ENCODE peak calls at places on chromosomes 11 and 22, in ten cellular contexts. One of them, this sample, is unnamed.

GRCh38 chr11:8631395-8632110 is 37.5 kb upstream of the STK33 start:
- DNase-seq in GM23338: no peak
- DNase-seq in upper lobe of left lung: no peak
- DNase-seq in prostate gland: no peak
- DNase-seq in suprapubic skin: no peak
- DNase-seq in stomach: no peak
- DNase-seq in sigmoid colon: no peak
- DNase-seq in SK-N-SH: no peak
- DNase-seq in HepG2: no peak
- DNase-seq in breast epithelium: no peak
- DNase-seq in this sample: no peak

GRCh38 chr11:80241766-80242165 is 800.9 kb upstream of the TENM4 start:
- DNase-seq in SK-N-SH: no peak
- DNase-seq in breast epithelium: no peak
- DNase-seq in sigmoid colon: no peak
- DNase-seq in upper lobe of left lung: no peak
- DNase-seq in HepG2: no peak
- DNase-seq in prostate gland: no peak
- DNase-seq in GM23338: no peak
- DNase-seq in stomach: no peak
- DNase-seq in suprapubic skin: no peak
- DNase-seq in this sample: no peak

GRCh38 chr11:125931116-125931515 is 14.7 kb upstream of the VSIG10L2 start:
- DNase-seq in sigmoid colon: no peak
- DNase-seq in GM23338: no peak
- DNase-seq in suprapubic skin: no peak
- DNase-seq in stomach: no peak
- DNase-seq in breast epithelium: no peak
- DNase-seq in prostate gland: no peak
- DNase-seq in HepG2: no peak
- DNase-seq in upper lobe of left lung: no peak
- DNase-seq in SK-N-SH: no peak
- DNase-seq in this sample: no peak

GRCh38 chr11:34065505-34066203 is 14.1 kb downstream of the CAPRIN1 start:
- DNase-seq in GM23338: peak; percentile 62
- DNase-seq in SK-N-SH: no peak
- DNase-seq in suprapubic skin: no peak
- DNase-seq in upper lobe of left lung: no peak
- DNase-seq in HepG2: no peak
- DNase-seq in breast epithelium: no peak
- DNase-seq in sigmoid colon: no peak
- DNase-seq in prostate gland: no peak
- DNase-seq in stomach: no peak
- DNase-seq in this sample: no peak

GRCh38 chr11:111697910-111698309 is 68.3 kb downstream of the PPP2R1B start:
- DNase-seq in upper lobe of left lung: no peak
- DNase-seq in HepG2: no peak
- DNase-seq in suprapubic skin: no peak
- DNase-seq in GM23338: no peak
- DNase-seq in breast epithelium: no peak
- DNase-seq in sigmoid colon: no peak
- DNase-seq in prostate gland: no peak
- DNase-seq in stomach: no peak
- DNase-seq in SK-N-SH: no peak
- DNase-seq in this sample: no peak

GRCh38 chr11:132895340-132895739 is 637.0 kb downstream of the OPCML start:
- DNase-seq in SK-N-SH: no peak
- DNase-seq in breast epithelium: no peak
- DNase-seq in sigmoid colon: no peak
- DNase-seq in suprapubic skin: no peak
- DNase-seq in GM23338: no peak
- DNase-seq in upper lobe of left lung: no peak
- DNase-seq in stomach: no peak
- DNase-seq in HepG2: no peak
- DNase-seq in prostate gland: no peak
- DNase-seq in this sample: no peak

GRCh38 chr11:77412814-77413213 is 61.1 kb downstream of the PAK1 start:
- DNase-seq in suprapubic skin: no peak
- DNase-seq in SK-N-SH: no peak
- DNase-seq in HepG2: no peak
- DNase-seq in upper lobe of left lung: no peak
- DNase-seq in GM23338: peak; percentile 24
- DNase-seq in sigmoid colon: no peak
- DNase-seq in stomach: no peak
- DNase-seq in breast epithelium: no peak
- DNase-seq in prostate gland: no peak
- DNase-seq in this sample: no peak

GRCh38 chr11:125215951-125216350 is 51.4 kb downstream of the PKNOX2 start:
- DNase-seq in HepG2: no peak
- DNase-seq in breast epithelium: no peak
- DNase-seq in upper lobe of left lung: no peak
- DNase-seq in GM23338: no peak
- DNase-seq in suprapubic skin: no peak
- DNase-seq in prostate gland: no peak
- DNase-seq in sigmoid colon: no peak
- DNase-seq in stomach: no peak
- DNase-seq in SK-N-SH: no peak
- DNase-seq in this sample: no peak

GRCh38 chr11:68792400-68792955 is 41.2 kb upstream of the TESMIN start:
- DNase-seq in GM23338: no peak
- DNase-seq in sigmoid colon: no peak
- DNase-seq in suprapubic skin: no peak
- DNase-seq in breast epithelium: no peak
- DNase-seq in HepG2: no peak
- DNase-seq in SK-N-SH: no peak
- DNase-seq in upper lobe of left lung: no peak
- DNase-seq in prostate gland: no peak
- DNase-seq in stomach: no peak
- DNase-seq in this sample: no peak

GRCh38 chr11:6932150-6932549 is 5.9 kb downstream of the ZNF215 start:
- DNase-seq in suprapubic skin: no peak
- DNase-seq in GM23338: no peak
- DNase-seq in HepG2: no peak
- DNase-seq in stomach: no peak
- DNase-seq in sigmoid colon: no peak
- DNase-seq in upper lobe of left lung: no peak
- DNase-seq in breast epithelium: no peak
- DNase-seq in prostate gland: no peak
- DNase-seq in SK-N-SH: no peak
- DNase-seq in this sample: no peak

GRCh38 chr22:49770454-49771265 is 57.0 kb downstream of the BRD1 start:
- DNase-seq in breast epithelium: no peak
- DNase-seq in upper lobe of left lung: no peak
- DNase-seq in stomach: no peak
- DNase-seq in HepG2: no peak
- DNase-seq in prostate gland: no peak
- DNase-seq in GM23338: no peak
- DNase-seq in sigmoid colon: peak; percentile 61
- DNase-seq in suprapubic skin: no peak
- DNase-seq in SK-N-SH: no peak
- DNase-seq in this sample: no peak

GRCh38 chr11:94740083-94740974 is 27.8 kb upstream of the AMOTL1 start:
- DNase-seq in prostate gland: peak; percentile 45
- DNase-seq in breast epithelium: peak; percentile 34
- DNase-seq in HepG2: no peak
- DNase-seq in suprapubic skin: peak; percentile 79
- DNase-seq in sigmoid colon: peak; percentile 85
- DNase-seq in stomach: no peak
- DNase-seq in GM23338: peak; percentile 70
- DNase-seq in upper lobe of left lung: no peak
- DNase-seq in SK-N-SH: peak; percentile 89
- DNase-seq in this sample: peak; percentile 24

GRCh38 chr11:131975624-131976420 is 605.4 kb downstream of the NTM start:
- DNase-seq in GM23338: no peak
- DNase-seq in sigmoid colon: no peak
- DNase-seq in upper lobe of left lung: no peak
- DNase-seq in stomach: no peak
- DNase-seq in prostate gland: no peak
- DNase-seq in suprapubic skin: no peak
- DNase-seq in SK-N-SH: no peak
- DNase-seq in HepG2: no peak
- DNase-seq in breast epithelium: no peak
- DNase-seq in this sample: no peak

GRCh38 chr11:130071211-130071712 is 1.6 kb downstream of the APLP2 start:
- DNase-seq in suprapubic skin: no peak
- DNase-seq in stomach: no peak
- DNase-seq in HepG2: peak; percentile 13
- DNase-seq in sigmoid colon: no peak
- DNase-seq in SK-N-SH: no peak
- DNase-seq in upper lobe of left lung: peak; percentile 55
- DNase-seq in breast epithelium: no peak
- DNase-seq in prostate gland: no peak
- DNase-seq in GM23338: no peak
- DNase-seq in this sample: no peak

GRCh38 chr22:43441751-43442150 is 29.9 kb downstream of the MPPED1 start:
- DNase-seq in breast epithelium: no peak
- DNase-seq in upper lobe of left lung: no peak
- DNase-seq in suprapubic skin: no peak
- DNase-seq in prostate gland: no peak
- DNase-seq in HepG2: no peak
- DNase-seq in stomach: no peak
- DNase-seq in sigmoid colon: no peak
- DNase-seq in SK-N-SH: no peak
- DNase-seq in GM23338: no peak
- DNase-seq in this sample: no peak

GRCh38 chr11:133029096-133029495 is 503.2 kb downstream of the OPCML start:
- DNase-seq in breast epithelium: no peak
- DNase-seq in sigmoid colon: no peak
- DNase-seq in suprapubic skin: no peak
- DNase-seq in stomach: no peak
- DNase-seq in GM23338: peak; percentile 30
- DNase-seq in upper lobe of left lung: no peak
- DNase-seq in HepG2: no peak
- DNase-seq in prostate gland: no peak
- DNase-seq in SK-N-SH: no peak
- DNase-seq in this sample: no peak

GRCh38 chr11:38416141-38416540 is 1818.1 kb upstream of the RAG2 start:
- DNase-seq in HepG2: no peak
- DNase-seq in breast epithelium: no peak
- DNase-seq in prostate gland: no peak
- DNase-seq in suprapubic skin: no peak
- DNase-seq in SK-N-SH: no peak
- DNase-seq in GM23338: no peak
- DNase-seq in stomach: no peak
- DNase-seq in upper lobe of left lung: no peak
- DNase-seq in sigmoid colon: no peak
- DNase-seq in this sample: no peak

GRCh38 chr11:62930157-62930556 is 9.0 kb upstream of the CHRM1 start:
- DNase-seq in GM23338: no peak
- DNase-seq in sigmoid colon: no peak
- DNase-seq in SK-N-SH: peak; percentile 63
- DNase-seq in HepG2: no peak
- DNase-seq in breast epithelium: no peak
- DNase-seq in prostate gland: no peak
- DNase-seq in stomach: no peak
- DNase-seq in upper lobe of left lung: no peak
- DNase-seq in suprapubic skin: no peak
- DNase-seq in this sample: no peak

GRCh38 chr22:34812631-34813030 is 253.3 kb upstream of the ISX start:
- DNase-seq in upper lobe of left lung: no peak
- DNase-seq in breast epithelium: no peak
- DNase-seq in SK-N-SH: no peak
- DNase-seq in GM23338: no peak
- DNase-seq in sigmoid colon: no peak
- DNase-seq in suprapubic skin: no peak
- DNase-seq in stomach: no peak
- DNase-seq in HepG2: no peak
- DNase-seq in prostate gland: no peak
- DNase-seq in this sample: no peak

GRCh38 chr22:37640591-37641250 is 1.3 kb downstream of the SH3BP1 start:
- DNase-seq in sigmoid colon: no peak
- DNase-seq in GM23338: no peak
- DNase-seq in breast epithelium: no peak
- DNase-seq in upper lobe of left lung: no peak
- DNase-seq in suprapubic skin: no peak
- DNase-seq in stomach: no peak
- DNase-seq in HepG2: no peak
- DNase-seq in prostate gland: peak; percentile 42
- DNase-seq in SK-N-SH: no peak
- DNase-seq in this sample: peak; percentile 54
- H3K4me3 ChIP-seq in sigmoid colon: no peak overlapping the region
- H3K4me3 ChIP-seq in GM23338: peak overlapping the region; percentile 89
- H3K4me3 ChIP-seq in breast epithelium: peak overlapping the region; percentile 79
- H3K4me3 ChIP-seq in upper lobe of left lung: peak overlapping the region; percentile 57
- H3K4me3 ChIP-seq in suprapubic skin: peak overlapping the region; percentile 75
- H3K4me3 ChIP-seq in stomach: peak overlapping the region; percentile 75
- H3K4me3 ChIP-seq in HepG2: peak overlapping the region; percentile 72
- H3K4me3 ChIP-seq in prostate gland: peak overlapping the region; percentile 57
- H3K4me3 ChIP-seq in SK-N-SH: peak overlapping the region; percentile 66
- H3K4me3 ChIP-seq in this sample: peak overlapping the region; percentile 68

DNA sequence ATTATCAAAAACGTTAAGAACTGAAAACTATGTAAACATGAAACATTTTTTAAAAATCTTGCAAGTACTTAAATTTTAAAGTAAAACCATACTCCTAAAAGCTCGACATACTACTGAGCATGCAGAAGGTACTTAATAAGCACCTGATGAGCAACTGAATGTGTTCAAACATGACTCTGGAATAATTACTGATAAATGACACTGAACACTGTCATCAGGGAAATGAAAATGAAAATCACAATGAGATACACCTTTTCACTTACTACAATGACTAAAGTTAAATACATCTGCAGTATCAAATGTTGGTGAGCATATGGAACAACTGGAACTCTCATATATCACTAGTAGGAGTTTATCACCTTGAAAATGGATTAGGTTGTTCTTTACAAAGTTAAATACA is 65.2 kb downstream of the PICALM start:
- DNase-seq in SK-N-SH: no peak
- DNase-seq in suprapubic skin: no peak
- DNase-seq in breast epithelium: no peak
- DNase-seq in stomach: no peak
- DNase-seq in HepG2: no peak
- DNase-seq in prostate gland: no peak
- DNase-seq in GM23338: no peak
- DNase-seq in sigmoid colon: no peak
- DNase-seq in upper lobe of left lung: no peak
- DNase-seq in this sample: no peak
- H3K36me3 ChIP-seq in SK-N-SH: peaks cover 71% of the 10 kb centered on the region
- H3K36me3 ChIP-seq in suprapubic skin: peaks cover 83% of the 10 kb centered on the region
- H3K36me3 ChIP-seq in breast epithelium: peaks cover 4% of the 10 kb centered on the region
- H3K36me3 ChIP-seq in stomach: peaks cover 97% of the 10 kb centered on the region
- H3K36me3 ChIP-seq in HepG2: peaks cover 76% of the 10 kb centered on the region
- H3K36me3 ChIP-seq in prostate gland: no peaks in the 10 kb centered on the region
- H3K36me3 ChIP-seq in GM23338: peaks cover 19% of the 10 kb centered on the region
- H3K36me3 ChIP-seq in sigmoid colon: peaks cover 8% of the 10 kb centered on the region
- H3K36me3 ChIP-seq in upper lobe of left lung: peaks cover 59% of the 10 kb centered on the region
- H3K36me3 ChIP-seq in this sample: no peaks in the 10 kb centered on the region

GRCh38 chr11:118002541-118003019 is 16.4 kb downstream of the IL10RA start:
- DNase-seq in stomach: no peak
- DNase-seq in upper lobe of left lung: no peak
- DNase-seq in HepG2: no peak
- DNase-seq in suprapubic skin: no peak
- DNase-seq in prostate gland: no peak
- DNase-seq in sigmoid colon: peak; percentile 91
- DNase-seq in SK-N-SH: no peak
- DNase-seq in GM23338: peak; percentile 35
- DNase-seq in breast epithelium: no peak
- DNase-seq in this sample: peak; percentile 46
- TF ChIP-seq POLR2AphosphoS5 in stomach: no peak
- TF ChIP-seq POLR2AphosphoS5 in upper lobe of left lung: peak; percentile 66
- TF ChIP-seq POLR2AphosphoS5 in HepG2: no peak
- TF ChIP-seq POLR2AphosphoS5 in suprapubic skin: no peak
- TF ChIP-seq POLR2AphosphoS5 in prostate gland: no peak
- TF ChIP-seq POLR2AphosphoS5 in sigmoid colon: no peak
- TF ChIP-seq POLR2AphosphoS5 in SK-N-SH: no peak
- TF ChIP-seq POLR2AphosphoS5 in GM23338: no peak
- TF ChIP-seq POLR2AphosphoS5 in breast epithelium: no peak
- TF ChIP-seq POLR2AphosphoS5 in this sample: no peak

GRCh38 chr11:65003282-65003681 is 6.5 kb upstream of the BATF2 start:
- DNase-seq in stomach: no peak
- DNase-seq in HepG2: no peak
- DNase-seq in upper lobe of left lung: no peak
- DNase-seq in prostate gland: no peak
- DNase-seq in breast epithelium: no peak
- DNase-seq in SK-N-SH: no peak
- DNase-seq in suprapubic skin: no peak
- DNase-seq in sigmoid colon: no peak
- DNase-seq in GM23338: no peak
- DNase-seq in this sample: no peak
- H3K4me3 ChIP-seq in stomach: no peak overlapping the region
- H3K4me3 ChIP-seq in HepG2: no peak overlapping the region
- H3K4me3 ChIP-seq in upper lobe of left lung: no peak overlapping the region
- H3K4me3 ChIP-seq in prostate gland: no peak overlapping the region
- H3K4me3 ChIP-seq in breast epithelium: no peak overlapping the region
- H3K4me3 ChIP-seq in SK-N-SH: no peak overlapping the region
- H3K4me3 ChIP-seq in suprapubic skin: no peak overlapping the region
- H3K4me3 ChIP-seq in sigmoid colon: no peak overlapping the region
- H3K4me3 ChIP-seq in GM23338: no peak overlapping the region
- H3K4me3 ChIP-seq in this sample: no peak overlapping the region